ENCODE peak calls at places on chromosomes 11 and 22, in seven cellular contexts. T is Daoy, L is GM10248, N is LoVo, U is T1000, A is HS-5, I is mesenchymal stem cell. Z is an unnamed sample.

GRCh38 chr11:4654635-4655335 is 11.0 kb downstream of the OR51E1 start:
- DNase-seq in T (no peak), L (no peak), N (no peak), U (no peak), A (no peak), I (no peak), Z (no peak)

GRCh38 chr11:70878366-70878765 is 374.0 kb downstream of the SHANK2 start:
- DNase-seq in T (no peak), L (no peak), N (no peak), U (no peak), A (no peak), I (no peak), Z (no peak)

GRCh38 chr11:34926101-34926830 is 9.8 kb downstream of the PDHX start:
- DNase-seq in T (peak), L (no peak), N (peak), U (no peak), A (peak), I (peak), Z (peak)

GRCh38 chr11:67239795-67240574 is 26.3 kb upstream of the GRK2 start:
- DNase-seq in T (peak), L (peak), N (peak), U (peak), A (peak), I (peak), Z (peak)

GRCh38 chr22:24833881-24834495 is 28.0 kb downstream of the SGSM1 start:
- DNase-seq in T (no peak), L (no peak), N (no peak), U (no peak), A (no peak), I (no peak), Z (no peak)

GRCh38 chr11:108289699-108290098 is 66.8 kb downstream of the ATM start:
- DNase-seq in T (no peak), L (no peak), N (no peak), U (no peak), A (no peak), I (no peak), Z (no peak)

GRCh38 chr11:64415996-64416728 is 57.2 kb downstream of the RPS6KA4 start:
- DNase-seq in T (no peak), L (no peak), N (no peak), U (no peak), A (no peak), I (no peak), Z (no peak)

GRCh38 chr22:27476729-27477128 is 324.8 kb downstream of the MN1 start:
- DNase-seq in T (peak), L (no peak), N (peak), U (peak), A (peak), I (peak), Z (no peak)

GRCh38 chr11:64321533-64321932 is 3.6 kb downstream of the PRDX5 start:
- DNase-seq in T (peak), L (no peak), N (no peak), U (no peak), A (no peak), I (peak), Z (no peak)

GRCh38 chr22:31610611-31611010 is 51.4 kb downstream of the PISD start:
- DNase-seq in T (no peak), L (no peak), N (no peak), U (no peak), A (no peak), I (no peak), Z (no peak)

GRCh38 chr22:44154431-44154942 is 26.2 kb upstream of the PARVG start:
- DNase-seq in T (no peak), L (no peak), N (no peak), U (no peak), A (no peak), I (peak), Z (no peak)

GRCh38 chr22:32499666-32500065 is 25.1 kb downstream of the FBXO7 start:
- DNase-seq in T (no peak), L (no peak), N (no peak), U (no peak), A (no peak), I (no peak), Z (no peak)

GRCh38 chr11:14148653-14149273 is 186.2 kb downstream of the SPON1 start:
- DNase-seq in T (peak), L (no peak), N (peak), U (no peak), A (peak), I (peak), Z (no peak)

GRCh38 chr11:64620286-64620962 is 29.4 kb downstream of the SLC22A12 start:
- DNase-seq in T (no peak), L (no peak), N (no peak), U (no peak), A (no peak), I (peak), Z (peak)

GRCh38 chr11:66478823-66479740 is 1.2 kb upstream of the DPP3 start:
- DNase-seq in T (peak), L (peak), N (peak), U (no peak), A (no peak), I (peak), Z (peak)

GRCh38 chr11:83566948-83567347 is 280.8 kb upstream of the CCDC90B start:
- DNase-seq in T (peak), L (no peak), N (no peak), U (no peak), A (peak), I (peak), Z (no peak)

GRCh38 chr11:120147950-120148270 is 10.0 kb upstream of the TRIM29 start:
- DNase-seq in T (no peak), L (no peak), N (no peak), U (no peak), A (no peak), I (no peak), Z (peak)

Z was measured in retina.